ENCODE peak calls at places on chromosomes 16 and 17, in ten cellular contexts. One of them, this sample, is unnamed.

GRCh38 chr16:12646490-12647274 is 157.0 kb downstream of the CPPED1 start:
- DNase-seq in DMS153: no peak
- DNase-seq in nucleus accumbens: peak
- DNase-seq in D341Med: no peak
- DNase-seq in NCI-H446 treated with DMSO at 0.1 percent for 48 hours: no peak
- DNase-seq in SK-N-DZ: no peak
- DNase-seq in A549: peak
- DNase-seq in hepatic stellate cell: no peak
- DNase-seq in HEK293T: no peak
- DNase-seq in CD8-positive, alpha-beta T cell: no peak
- DNase-seq in this sample: no peak

GRCh38 chr17:3511841-3512511 is 36.2 kb downstream of the ASPA start:
- DNase-seq in DMS153: no peak
- DNase-seq in nucleus accumbens: no peak
- DNase-seq in D341Med: no peak
- DNase-seq in NCI-H446 treated with DMSO at 0.1 percent for 48 hours: no peak
- DNase-seq in SK-N-DZ: no peak
- DNase-seq in A549: no peak
- DNase-seq in hepatic stellate cell: no peak
- DNase-seq in HEK293T: no peak
- DNase-seq in CD8-positive, alpha-beta T cell: no peak
- DNase-seq in this sample: no peak

GRCh38 chr17:60745544-60745943 is 67.9 kb downstream of the BCAS3 start:
- DNase-seq in DMS153: no peak
- DNase-seq in nucleus accumbens: no peak
- DNase-seq in D341Med: no peak
- DNase-seq in NCI-H446 treated with DMSO at 0.1 percent for 48 hours: no peak
- DNase-seq in SK-N-DZ: no peak
- DNase-seq in A549: peak
- DNase-seq in hepatic stellate cell: no peak
- DNase-seq in HEK293T: no peak
- DNase-seq in CD8-positive, alpha-beta T cell: no peak
- DNase-seq in this sample: no peak

GRCh38 chr16:2973605-2974318 is 4.6 kb downstream of the PAQR4 start:
- DNase-seq in DMS153: no peak
- DNase-seq in nucleus accumbens: no peak
- DNase-seq in D341Med: no peak
- DNase-seq in NCI-H446 treated with DMSO at 0.1 percent for 48 hours: no peak
- DNase-seq in SK-N-DZ: no peak
- DNase-seq in A549: no peak
- DNase-seq in hepatic stellate cell: no peak
- DNase-seq in HEK293T: no peak
- DNase-seq in CD8-positive, alpha-beta T cell: no peak
- DNase-seq in this sample: no peak

GRCh38 chr17:73719588-73720071 is 75.4 kb upstream of the SDK2 start:
- DNase-seq in DMS153: peak
- DNase-seq in nucleus accumbens: peak
- DNase-seq in D341Med: no peak
- DNase-seq in NCI-H446 treated with DMSO at 0.1 percent for 48 hours: no peak
- DNase-seq in SK-N-DZ: peak
- DNase-seq in A549: no peak
- DNase-seq in hepatic stellate cell: no peak
- DNase-seq in HEK293T: no peak
- DNase-seq in CD8-positive, alpha-beta T cell: no peak
- DNase-seq in this sample: no peak

GRCh38 chr16:4273858-4274291 is 1.1 kb upstream of the TFAP4 start:
- DNase-seq in DMS153: peak
- DNase-seq in nucleus accumbens: no peak
- DNase-seq in D341Med: peak
- DNase-seq in NCI-H446 treated with DMSO at 0.1 percent for 48 hours: no peak
- DNase-seq in SK-N-DZ: peak
- DNase-seq in A549: peak
- DNase-seq in hepatic stellate cell: peak
- DNase-seq in HEK293T: peak
- DNase-seq in CD8-positive, alpha-beta T cell: no peak
- DNase-seq in this sample: peak

GRCh38 chr16:14576532-14576931 is 53.5 kb downstream of the PARN start:
- DNase-seq in DMS153: no peak
- DNase-seq in nucleus accumbens: no peak
- DNase-seq in D341Med: no peak
- DNase-seq in NCI-H446 treated with DMSO at 0.1 percent for 48 hours: no peak
- DNase-seq in SK-N-DZ: no peak
- DNase-seq in A549: no peak
- DNase-seq in hepatic stellate cell: no peak
- DNase-seq in HEK293T: no peak
- DNase-seq in CD8-positive, alpha-beta T cell: no peak
- DNase-seq in this sample: no peak

GRCh38 chr17:2170023-2170422 is 115.1 kb downstream of the HIC1 start:
- DNase-seq in DMS153: no peak
- DNase-seq in nucleus accumbens: no peak
- DNase-seq in D341Med: no peak
- DNase-seq in NCI-H446 treated with DMSO at 0.1 percent for 48 hours: no peak
- DNase-seq in SK-N-DZ: no peak
- DNase-seq in A549: peak
- DNase-seq in hepatic stellate cell: no peak
- DNase-seq in HEK293T: peak
- DNase-seq in CD8-positive, alpha-beta T cell: no peak
- DNase-seq in this sample: peak

GRCh38 chr17:57612202-57613071 is 132.7 kb downstream of the CCDC182 start:
- DNase-seq in DMS153: peak
- DNase-seq in nucleus accumbens: no peak
- DNase-seq in D341Med: peak
- DNase-seq in NCI-H446 treated with DMSO at 0.1 percent for 48 hours: no peak
- DNase-seq in SK-N-DZ: no peak
- DNase-seq in A549: no peak
- DNase-seq in hepatic stellate cell: no peak
- DNase-seq in HEK293T: peak
- DNase-seq in CD8-positive, alpha-beta T cell: no peak
- DNase-seq in this sample: peak

GRCh38 chr17:39400547-39401411 is 647 bp downstream of the FBXL20 start:
- DNase-seq in DMS153: no peak
- DNase-seq in nucleus accumbens: peak
- DNase-seq in D341Med: peak
- DNase-seq in NCI-H446 treated with DMSO at 0.1 percent for 48 hours: no peak
- DNase-seq in SK-N-DZ: no peak
- DNase-seq in A549: no peak
- DNase-seq in hepatic stellate cell: peak
- DNase-seq in HEK293T: no peak
- DNase-seq in CD8-positive, alpha-beta T cell: no peak
- DNase-seq in this sample: no peak

GRCh38 chr17:15967706-15968399 is 22.9 kb downstream of the ADORA2B start:
- DNase-seq in DMS153: no peak
- DNase-seq in nucleus accumbens: no peak
- DNase-seq in D341Med: no peak
- DNase-seq in NCI-H446 treated with DMSO at 0.1 percent for 48 hours: no peak
- DNase-seq in SK-N-DZ: no peak
- DNase-seq in A549: no peak
- DNase-seq in hepatic stellate cell: no peak
- DNase-seq in HEK293T: no peak
- DNase-seq in CD8-positive, alpha-beta T cell: no peak
- DNase-seq in this sample: no peak

GRCh38 chr17:79843917-79844815 is 4.9 kb upstream of the CBX4 start:
- DNase-seq in DMS153: no peak
- DNase-seq in nucleus accumbens: no peak
- DNase-seq in D341Med: peak
- DNase-seq in NCI-H446 treated with DMSO at 0.1 percent for 48 hours: no peak
- DNase-seq in SK-N-DZ: no peak
- DNase-seq in A549: peak
- DNase-seq in hepatic stellate cell: peak
- DNase-seq in HEK293T: peak
- DNase-seq in CD8-positive, alpha-beta T cell: no peak
- DNase-seq in this sample: peak

GRCh38 chr17:71726320-71726719 is 394.5 kb upstream of the SOX9 start:
- DNase-seq in DMS153: no peak
- DNase-seq in nucleus accumbens: no peak
- DNase-seq in D341Med: no peak
- DNase-seq in NCI-H446 treated with DMSO at 0.1 percent for 48 hours: peak
- DNase-seq in SK-N-DZ: no peak
- DNase-seq in A549: no peak
- DNase-seq in hepatic stellate cell: no peak
- DNase-seq in HEK293T: no peak
- DNase-seq in CD8-positive, alpha-beta T cell: no peak
- DNase-seq in this sample: no peak

GRCh38 chr17:65985571-65985970 is 206.4 kb downstream of the CEP112 start:
- DNase-seq in DMS153: no peak
- DNase-seq in nucleus accumbens: no peak
- DNase-seq in D341Med: no peak
- DNase-seq in NCI-H446 treated with DMSO at 0.1 percent for 48 hours: no peak
- DNase-seq in SK-N-DZ: no peak
- DNase-seq in A549: no peak
- DNase-seq in hepatic stellate cell: no peak
- DNase-seq in HEK293T: no peak
- DNase-seq in CD8-positive, alpha-beta T cell: no peak
- DNase-seq in this sample: no peak

GRCh38 chr16:23072084-23072599 is 77.1 kb downstream of the USP31 start:
- DNase-seq in DMS153: no peak
- DNase-seq in nucleus accumbens: no peak
- DNase-seq in D341Med: no peak
- DNase-seq in NCI-H446 treated with DMSO at 0.1 percent for 48 hours: no peak
- DNase-seq in SK-N-DZ: no peak
- DNase-seq in A549: peak
- DNase-seq in hepatic stellate cell: peak
- DNase-seq in HEK293T: no peak
- DNase-seq in CD8-positive, alpha-beta T cell: no peak
- DNase-seq in this sample: no peak

GRCh38 chr16:49521706-49522325 is 148.2 kb downstream of the C16orf78 start:
- DNase-seq in DMS153: no peak
- DNase-seq in nucleus accumbens: no peak
- DNase-seq in D341Med: no peak
- DNase-seq in NCI-H446 treated with DMSO at 0.1 percent for 48 hours: no peak
- DNase-seq in SK-N-DZ: no peak
- DNase-seq in A549: no peak
- DNase-seq in hepatic stellate cell: no peak
- DNase-seq in HEK293T: no peak
- DNase-seq in CD8-positive, alpha-beta T cell: no peak
- DNase-seq in this sample: no peak

This sample was measured in NCI-H1930.